ENCODE peak calls at places on chromosomes 13 and 19, in seven cellular contexts. One of them, this sample, is unnamed.

GRCh38 chr19:3683405-3683865 is 16.8 kb downstream of the PIP5K1C start:
- DNase-seq in heart left ventricle: peak; percentile 62
- DNase-seq in mesothelial cell of epicardium: no peak
- DNase-seq in HuH-7: no peak
- DNase-seq in cardiac septum: peak; percentile 85
- DNase-seq in epithelial cell of esophagus: no peak
- DNase-seq in midbrain: no peak
- DNase-seq in this sample: no peak

GRCh38 chr19:46296722-46297431 is at the start of gene HIF3A:
- DNase-seq in heart left ventricle: peak; percentile 85
- DNase-seq in mesothelial cell of epicardium: peak; percentile 86
- DNase-seq in HuH-7: no peak
- DNase-seq in cardiac septum: no peak
- DNase-seq in epithelial cell of esophagus: no peak
- DNase-seq in midbrain: peak; percentile 69
- DNase-seq in this sample: no peak

GRCh38 chr13:71801781-71802180 is 65.2 kb downstream of the DACH1 start:
- DNase-seq in heart left ventricle: no peak
- DNase-seq in mesothelial cell of epicardium: no peak
- DNase-seq in HuH-7: no peak
- DNase-seq in cardiac septum: no peak
- DNase-seq in epithelial cell of esophagus: no peak
- DNase-seq in midbrain: no peak
- DNase-seq in this sample: no peak

GRCh38 chr19:39390460-39390758 is 497 bp downstream of the PAF1 start:
- DNase-seq in heart left ventricle: no peak
- DNase-seq in mesothelial cell of epicardium: no peak
- DNase-seq in HuH-7: no peak
- DNase-seq in cardiac septum: no peak
- DNase-seq in epithelial cell of esophagus: peak; percentile 78
- DNase-seq in midbrain: no peak
- DNase-seq in this sample: no peak

GRCh38 chr19:14477417-14478112 is 2.4 kb upstream of the PTGER1 start:
- DNase-seq in heart left ventricle: no peak
- DNase-seq in mesothelial cell of epicardium: no peak
- DNase-seq in HuH-7: no peak
- DNase-seq in cardiac septum: no peak
- DNase-seq in epithelial cell of esophagus: no peak
- DNase-seq in midbrain: no peak
- DNase-seq in this sample: no peak

GRCh38 chr13:113125506-113126264 is 3.1 kb downstream of the F10 start:
- DNase-seq in heart left ventricle: peak; percentile 17
- DNase-seq in mesothelial cell of epicardium: peak; percentile 14
- DNase-seq in HuH-7: no peak
- DNase-seq in cardiac septum: no peak
- DNase-seq in epithelial cell of esophagus: no peak
- DNase-seq in midbrain: no peak
- DNase-seq in this sample: no peak

GRCh38 chr13:32164622-32165268 is 133.2 kb downstream of the FRY start:
- DNase-seq in heart left ventricle: no peak
- DNase-seq in mesothelial cell of epicardium: no peak
- DNase-seq in HuH-7: peak; percentile 47
- DNase-seq in cardiac septum: no peak
- DNase-seq in epithelial cell of esophagus: peak; percentile 58
- DNase-seq in midbrain: peak; percentile 49
- DNase-seq in this sample: peak; percentile 81

GRCh38 chr19:43765109-43765876 is 10.5 kb upstream of the SMG9 start:
- DNase-seq in heart left ventricle: no peak
- DNase-seq in mesothelial cell of epicardium: no peak
- DNase-seq in HuH-7: no peak
- DNase-seq in cardiac septum: no peak
- DNase-seq in epithelial cell of esophagus: peak; percentile 98
- DNase-seq in midbrain: no peak
- DNase-seq in this sample: peak; percentile 61

GRCh38 chr13:70703755-70704154 is 595.5 kb upstream of the KLHL1 start:
- DNase-seq in heart left ventricle: no peak
- DNase-seq in mesothelial cell of epicardium: no peak
- DNase-seq in HuH-7: no peak
- DNase-seq in cardiac septum: no peak
- DNase-seq in epithelial cell of esophagus: peak; percentile 60
- DNase-seq in midbrain: no peak
- DNase-seq in this sample: no peak

GRCh38 chr19:53467138-53467502 is 413 bp upstream of the ZNF813 start:
- DNase-seq in heart left ventricle: peak; percentile 35
- DNase-seq in mesothelial cell of epicardium: no peak
- DNase-seq in HuH-7: peak; percentile 36
- DNase-seq in cardiac septum: no peak
- DNase-seq in epithelial cell of esophagus: peak; percentile 5
- DNase-seq in midbrain: no peak
- DNase-seq in this sample: no peak

GRCh38 chr13:100657881-100658315 is 16.7 kb downstream of the TMTC4 start:
- DNase-seq in heart left ventricle: no peak
- DNase-seq in mesothelial cell of epicardium: no peak
- DNase-seq in HuH-7: no peak
- DNase-seq in cardiac septum: no peak
- DNase-seq in epithelial cell of esophagus: no peak
- DNase-seq in midbrain: peak; percentile 89
- DNase-seq in this sample: no peak

GRCh38 chr19:47120461-47120860 is 6.9 kb upstream of the ZC3H4 start:
- DNase-seq in heart left ventricle: no peak
- DNase-seq in mesothelial cell of epicardium: no peak
- DNase-seq in HuH-7: no peak
- DNase-seq in cardiac septum: no peak
- DNase-seq in epithelial cell of esophagus: no peak
- DNase-seq in midbrain: no peak
- DNase-seq in this sample: no peak

GRCh38 chr19:19057317-19057716 is 6.5 kb upstream of the SLC25A42 start:
- DNase-seq in heart left ventricle: no peak
- DNase-seq in mesothelial cell of epicardium: no peak
- DNase-seq in HuH-7: no peak
- DNase-seq in cardiac septum: no peak
- DNase-seq in epithelial cell of esophagus: no peak
- DNase-seq in midbrain: no peak
- DNase-seq in this sample: no peak

GRCh38 chr13:31067416-31068118 is 94.1 kb downstream of the HSPH1 start:
- DNase-seq in heart left ventricle: no peak
- DNase-seq in mesothelial cell of epicardium: no peak
- DNase-seq in HuH-7: no peak
- DNase-seq in cardiac septum: no peak
- DNase-seq in epithelial cell of esophagus: peak; percentile 83
- DNase-seq in midbrain: no peak
- DNase-seq in this sample: no peak

GRCh38 chr19:36093146-36093662 is 17.7 kb upstream of the OVOL3 start:
- DNase-seq in heart left ventricle: no peak
- DNase-seq in mesothelial cell of epicardium: no peak
- DNase-seq in HuH-7: no peak
- DNase-seq in cardiac septum: no peak
- DNase-seq in epithelial cell of esophagus: no peak
- DNase-seq in midbrain: no peak
- DNase-seq in this sample: no peak

GRCh38 chr19:31283701-31284100 is 65.5 kb downstream of the TSHZ3 start:
- DNase-seq in heart left ventricle: no peak
- DNase-seq in mesothelial cell of epicardium: no peak
- DNase-seq in HuH-7: no peak
- DNase-seq in cardiac septum: peak; percentile 39
- DNase-seq in epithelial cell of esophagus: no peak
- DNase-seq in midbrain: no peak
- DNase-seq in this sample: no peak

GRCh38 chr13:66927562-66927961 is 302.6 kb downstream of the PCDH9 start:
- DNase-seq in heart left ventricle: no peak
- DNase-seq in mesothelial cell of epicardium: no peak
- DNase-seq in HuH-7: no peak
- DNase-seq in cardiac septum: no peak
- DNase-seq in epithelial cell of esophagus: peak; percentile 34
- DNase-seq in midbrain: no peak
- DNase-seq in this sample: no peak

GRCh38 chr19:9674669-9675357 is at the start of gene ZNF562:
- DNase-seq in heart left ventricle: peak; percentile 92
- DNase-seq in mesothelial cell of epicardium: peak; percentile 38
- DNase-seq in HuH-7: peak; percentile 82
- DNase-seq in cardiac septum: peak; percentile 96
- DNase-seq in epithelial cell of esophagus: peak; percentile 89
- DNase-seq in midbrain: peak; percentile 88
- DNase-seq in this sample: peak; percentile 90

GRCh38 chr13:31945202-31945978 is 86.2 kb upstream of the FRY start:
- DNase-seq in heart left ventricle: peak; percentile 80
- DNase-seq in mesothelial cell of epicardium: peak; percentile 23
- DNase-seq in HuH-7: no peak
- DNase-seq in cardiac septum: peak; percentile 81
- DNase-seq in epithelial cell of esophagus: peak; percentile 85
- DNase-seq in midbrain: no peak
- DNase-seq in this sample: no peak

GRCh38 chr19:55189424-55189823 is 9.3 kb upstream of the SYT5 start:
- DNase-seq in heart left ventricle: peak; percentile 50
- DNase-seq in mesothelial cell of epicardium: no peak
- DNase-seq in HuH-7: no peak
- DNase-seq in cardiac septum: no peak
- DNase-seq in epithelial cell of esophagus: peak; percentile 100
- DNase-seq in midbrain: no peak
- DNase-seq in this sample: no peak

GRCh38 chr19:45553464-45553863 is 31.1 kb downstream of the OPA3 start:
- DNase-seq in heart left ventricle: no peak
- DNase-seq in mesothelial cell of epicardium: peak; percentile 25
- DNase-seq in HuH-7: no peak
- DNase-seq in cardiac septum: no peak
- DNase-seq in epithelial cell of esophagus: peak; percentile 53
- DNase-seq in midbrain: no peak
- DNase-seq in this sample: no peak

GRCh38 chr13:42305503-42305902 is 33.6 kb downstream of the AKAP11 start:
- DNase-seq in heart left ventricle: no peak
- DNase-seq in mesothelial cell of epicardium: no peak
- DNase-seq in HuH-7: no peak
- DNase-seq in cardiac septum: no peak
- DNase-seq in epithelial cell of esophagus: peak; percentile 41
- DNase-seq in midbrain: no peak
- DNase-seq in this sample: no peak

GRCh38 chr19:54646331-54646841 is 16.1 kb downstream of the LILRB1 start:
- DNase-seq in heart left ventricle: no peak
- DNase-seq in mesothelial cell of epicardium: no peak
- DNase-seq in HuH-7: no peak
- DNase-seq in cardiac septum: no peak
- DNase-seq in epithelial cell of esophagus: no peak
- DNase-seq in midbrain: no peak
- DNase-seq in this sample: no peak